ENCODE peak calls at places on chromosomes 4 and X, in nine cellular contexts. N is left ventricle myocardium inferior; T is sigmoid colon; I is right lobe of liver; Z is neural progenitor cell; H is SK-N-SH; U is lower lobe of right lung; C is CD4-positive, alpha-beta T cell; B is cardiac muscle cell. P is an unnamed sample. For H3K9me3, the result is how much of the 10 kb centered on the place peaks cover.

GRCh38 chrX:153727108-153727931 is 2.7 kb downstream of the ABCD1 start:
- DNase-seq in B (peak), I (peak), U (peak), T (peak), Z (no peak), N (peak), C (no peak), H (no peak), P (peak)

GRCh38 chr4:136864580-136865185 is 667.6 kb downstream of the PCDH18 start:
- DNase-seq in C (no peak), B (peak), U (no peak), N (no peak), H (peak), I (no peak), T (no peak), Z (peak), P (no peak)

GRCh38 chrX:22246620-22247019 is 26.1 kb upstream of the CBLL2 start:
- DNase-seq in C (no peak), T (no peak), N (no peak), H (no peak), I (no peak), Z (no peak), B (no peak), U (no peak), P (no peak)

GRCh38 chr4:1266881-1267763 is 18.2 kb upstream of the CTBP1 start:
- DNase-seq in T (no peak), C (no peak), I (no peak), B (no peak), Z (no peak), H (no peak), U (no peak), N (no peak), P (no peak)

GRCh38 chr4:72779256-72779655 is 210.2 kb upstream of the ADAMTS3 start:
- DNase-seq in Z (no peak), T (no peak), N (no peak), H (no peak), C (no peak), B (peak), I (no peak), U (no peak), P (no peak)

GRCh38 chr4:827209-828081 is 1.5 kb upstream of the CPLX1 start:
- DNase-seq in B (no peak), H (no peak), T (peak), N (no peak), I (peak), Z (no peak), U (peak), C (no peak), P (peak)

GRCh38 chrX:111207851-111208250 is 62.4 kb downstream of the CAPN6 start:
- DNase-seq in C (no peak), U (no peak), B (no peak), Z (no peak), H (no peak), I (no peak), T (peak), N (no peak), P (no peak)

GRCh38 chr4:19913670-19914069 is 338.0 kb upstream of the SLIT2 start:
- DNase-seq in I (no peak), T (no peak), Z (no peak), N (no peak), B (no peak), U (no peak), C (no peak), H (no peak), P (no peak)

GRCh38 chrX:45295587-45295986 is 94.9 kb upstream of the DIPK2B start:
- DNase-seq in I (no peak), U (no peak), H (no peak), T (no peak), Z (no peak), B (peak), C (no peak), N (no peak), P (no peak)

GRCh38 chr4:157220026-157220881 is at the start of gene GRIA2:
- DNase-seq in H (peak), T (no peak), B (peak), N (no peak), I (peak), C (no peak), Z (peak), U (peak), P (peak)

GRCh38 chr4:151553874-151554273 is 144.9 kb downstream of the FHIP1A start:
- DNase-seq in Z (no peak), U (no peak), T (no peak), C (no peak), H (no peak), B (no peak), N (no peak), I (no peak), P (no peak)

GRCh38 chr4:119940557-119940956 is 126.1 kb downstream of the MAD2L1 start:
- DNase-seq in T (no peak), U (no peak), I (no peak), H (no peak), B (no peak), Z (no peak), C (no peak), N (no peak), P (no peak)

GRCh38 chr4:36168127-36168898 is 76.0 kb downstream of the ARAP2 start:
- DNase-seq in T (no peak), B (no peak), U (no peak), C (no peak), N (no peak), H (no peak), I (no peak), Z (no peak), P (no peak)

GRCh38 chr4:136319789-136320470 is 1212.4 kb downstream of the PCDH18 start:
- DNase-seq in C (no peak), N (no peak), U (no peak), H (no peak), Z (no peak), T (no peak), B (no peak), I (no peak), P (no peak)

GRCh38 chrX:110032534-110033161 is 29.7 kb downstream of the TMEM164 start:
- DNase-seq in H (no peak), U (no peak), N (no peak), C (no peak), T (no peak), I (no peak), Z (no peak), B (no peak), P (no peak)

GRCh38 chr4:81353861-81354260 is 117.8 kb downstream of the RASGEF1B start:
- DNase-seq in B (no peak), C (no peak), U (no peak), N (no peak), I (no peak), H (no peak), T (no peak), Z (peak), P (no peak)

GRCh38 chr4:54231419-54232150 is 2.5 kb downstream of the PDGFRA start:
- DNase-seq in H (peak), C (no peak), N (peak), B (peak), I (peak), T (peak), Z (peak), U (no peak), P (peak)

GRCh38 chr4:7829687-7830580 is 109.7 kb downstream of the AFAP1 start:
- DNase-seq in U (no peak), H (no peak), T (peak), B (no peak), I (no peak), Z (no peak), C (no peak), N (no peak), P (no peak)

GRCh38 chr4:40577588-40578253 is 51.9 kb downstream of the RBM47 start:
- DNase-seq in Z (no peak), U (no peak), I (no peak), N (no peak), T (no peak), B (peak), H (no peak), C (no peak), P (no peak)

GRCh38 chr4:142142403-142142802 is 506.0 kb downstream of the IL15 start:
- DNase-seq in U (no peak), C (no peak), H (no peak), T (no peak), I (no peak), Z (no peak), N (no peak), B (no peak), P (no peak)

GRCh38 chr4:142845293-142846070 is 619 bp downstream of the INPP4B start:
- DNase-seq in Z (peak), C (no peak), T (peak), B (peak), I (peak), H (peak), N (peak), U (peak), P (no peak)

GRCh38 chr4:38523524-38524448 is 140.2 kb upstream of the KLF3 start:
- DNase-seq in H (no peak), B (no peak), Z (no peak), T (no peak), U (no peak), C (peak), N (no peak), I (no peak), P (no peak)

GRCh38 chr4:74794341-74794801 is at the start of gene BTC:
- DNase-seq in N (no peak), C (no peak), B (peak), T (peak), I (peak), Z (peak), U (peak), H (peak), P (peak)

GRCh38 chr4:162131256-162131655 is 32.5 kb downstream of the FSTL5 start:
- DNase-seq in B (no peak), T (no peak), C (no peak), Z (no peak), I (no peak), U (no peak), H (no peak), N (no peak), P (no peak)

GRCh38 chr4:126701756-126702155 is 931.0 kb upstream of the INTU start:
- DNase-seq in N (peak), I (no peak), Z (no peak), T (no peak), U (no peak), B (peak), H (no peak), C (no peak), P (no peak)

GRCh38 chrX:2388669-2389068 is 112.1 kb downstream of the DHRSX start:
- DNase-seq in Z (no peak), U (no peak), T (no peak), B (no peak), I (no peak), C (no peak), N (no peak), H (no peak), P (no peak)

GRCh38 chr4:48706741-48707140 is 73.3 kb downstream of the FRYL start:
- DNase-seq in B (no peak), N (no peak), H (no peak), I (no peak), U (no peak), Z (peak), T (no peak), C (no peak), P (no peak)

GRCh38 chr4:98446499-98447375 is 185.6 kb downstream of the RAP1GDS1 start:
- DNase-seq in B (peak), U (peak), C (peak), Z (no peak), H (no peak), I (no peak), N (no peak), T (no peak), P (no peak)

GRCh38 chr4:6221851-6222760 is 21.8 kb upstream of the JAKMIP1 start:
- DNase-seq in Z (peak), I (peak), C (no peak), U (no peak), B (peak), T (peak), H (peak), N (peak), P (peak)

GRCh38 chr4:182447938-182448280 is 204.7 kb downstream of the TENM3 start:
- DNase-seq in C (no peak), T (no peak), I (no peak), B (peak), U (no peak), N (no peak), Z (peak), H (no peak), P (no peak)

GRCh38 chrX:11244641-11245040 is 48.6 kb upstream of the AMELX start:
- DNase-seq in I (no peak), H (no peak), Z (no peak), N (no peak), C (no peak), T (peak), B (peak), U (no peak), P (no peak)

GRCh38 chrX:69362889-69363288 is 141.2 kb upstream of the NALF2 start:
- DNase-seq in N (peak), Z (no peak), U (no peak), B (peak), I (no peak), T (no peak), C (no peak), H (peak), P (peak)

GRCh38 chrX:112058255-112058654 is 24.3 kb downstream of the TRPC5 start:
- DNase-seq in N (no peak), C (no peak), Z (no peak), B (peak), I (no peak), U (no peak), T (no peak), H (no peak), P (no peak)

GRCh38 chrX:71604796-71605568 is 13.3 kb downstream of the CXCR3 start:
- DNase-seq in H (no peak), C (no peak), N (no peak), B (no peak), I (no peak), T (no peak), U (no peak), Z (no peak), P (no peak)

GRCh38 chrX:71612256-71612655 is 6.1 kb downstream of the CXCR3 start:
- DNase-seq in C (no peak), U (no peak), I (no peak), B (no peak), N (no peak), T (peak), Z (no peak), H (no peak), P (no peak)

GRCh38 chrX:71607488-71607887 is 10.8 kb downstream of the CXCR3 start:
- DNase-seq in Z (no peak), B (no peak), N (no peak), H (no peak), I (no peak), T (no peak), C (no peak), U (no peak), P (no peak)

GRCh38 chrX:71606536-71607216 is 11.6 kb downstream of the CXCR3 start:
- DNase-seq in H (no peak), B (no peak), I (no peak), N (no peak), T (no peak), U (no peak), C (no peak), Z (no peak), P (no peak)

DNA sequence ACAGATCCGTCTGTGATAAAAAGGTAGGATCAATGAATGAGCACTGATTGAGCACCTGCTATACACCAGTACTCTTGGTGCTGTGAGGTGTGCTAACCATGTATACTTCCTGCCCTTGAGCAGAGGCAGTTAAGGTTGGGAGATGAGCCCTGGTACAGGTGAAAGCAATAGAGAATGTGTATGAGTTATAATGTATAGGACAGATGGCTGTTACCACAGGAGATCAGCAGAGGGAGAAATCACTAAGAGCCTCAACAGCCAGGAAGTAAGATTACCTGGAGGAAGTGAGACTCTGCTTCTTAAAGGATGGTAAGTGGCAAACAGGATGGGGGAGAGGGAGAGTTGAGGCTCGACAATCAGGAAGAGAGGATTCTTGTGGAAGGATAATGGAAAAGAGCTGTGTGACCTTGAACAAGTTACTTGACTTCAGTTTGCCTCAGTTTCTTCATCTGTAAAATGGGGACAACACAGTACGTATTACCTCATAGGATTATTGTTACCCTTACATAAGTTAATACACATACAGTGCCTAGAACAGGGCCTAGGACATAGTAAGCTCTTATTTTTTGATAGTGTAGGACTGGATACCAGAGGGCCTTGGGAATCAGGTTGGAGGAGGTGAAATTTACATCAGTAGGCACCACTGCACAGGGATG is 9.1 kb downstream of the CXCR3 start:
- DNase-seq in T (no peak), U (no peak), B (no peak), C (no peak), N (no peak), I (no peak), H (no peak), Z (no peak), P (no peak)
- H3K9me3 ChIP-seq in T (under half), U (under half), B (under half), C (under half), N (under half), I (under half), H (under half), Z (under half), P (under half)

GRCh38 chrX:54481751-54482150 is 14.3 kb downstream of the FGD1 start:
- DNase-seq in H (peak), T (no peak), I (no peak), Z (no peak), B (no peak), N (no peak), C (no peak), U (no peak), P (no peak)
- TF ChIP-seq CTCF in H (no peak), T (no peak), I (no peak), Z (peak), B (peak), N (no peak), C (no peak), U (no peak), P (no peak)

DNA sequence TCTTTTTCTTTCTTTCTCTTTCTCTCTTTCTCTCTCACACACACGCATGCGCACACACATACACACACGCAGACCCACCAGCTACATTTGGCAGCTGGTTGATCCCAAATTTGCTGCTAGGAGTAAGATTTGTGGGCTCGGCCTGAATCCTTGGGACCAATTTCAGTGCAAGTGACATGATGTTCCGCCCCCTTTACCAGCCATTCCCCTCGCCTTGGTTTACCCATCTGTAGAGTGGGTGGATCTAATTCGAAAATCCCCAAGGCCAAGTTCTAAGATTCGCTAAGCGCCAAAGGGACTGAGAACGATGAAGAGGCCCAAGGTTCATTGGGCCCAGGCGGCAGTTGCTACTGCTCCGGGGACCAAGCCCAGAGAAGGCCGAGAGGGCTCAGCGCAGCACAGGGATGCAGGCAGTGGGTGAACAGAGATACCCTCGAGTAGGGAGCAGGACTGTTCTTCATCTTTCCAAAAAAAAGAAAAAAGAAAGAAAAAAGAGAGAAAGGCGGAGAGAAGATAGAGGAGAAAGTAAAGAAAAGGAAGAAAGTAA is 5.8 kb downstream of the NKX3-2 start:
- DNase-seq in N (no peak), B (no peak), H (peak), T (peak), C (no peak), Z (no peak), I (no peak), U (no peak), P (no peak)
- H3K9me3 ChIP-seq in N (under half), B (under half), H (under half), T (under half), C (under half), Z (under half), I (under half), U (under half), P (under half)

GRCh38 chr4:70571772-70572171 is 20.3 kb upstream of the AMBN start:
- DNase-seq in H (no peak), N (no peak), U (no peak), T (no peak), B (no peak), I (no peak), C (no peak), Z (no peak), P (no peak)
- TF ChIP-seq CTCF in H (no peak), N (no peak), U (no peak), T (no peak), B (no peak), I (no peak), C (no peak), Z (no peak), P (no peak)

GRCh38 chr4:110977554-110977953 is 354.7 kb upstream of the PITX2 start:
- DNase-seq in Z (no peak), T (no peak), B (peak), H (no peak), I (no peak), N (no peak), U (no peak), C (no peak), P (no peak)
- H3K9me3 ChIP-seq in Z (under half), T (under half), B (under half), H (under half), I (under half), N (under half), U (under half), C (under half), P (under half)

GRCh38 chr4:89307446-89308160 is at the start of gene GPRIN3:
- DNase-seq in C (peak), H (peak), U (peak), T (peak), Z (peak), I (peak), B (peak), N (peak), P (peak)
- TF ChIP-seq CTCF in C (no peak), H (no peak), U (no peak), T (no peak), Z (peak), I (no peak), B (no peak), N (no peak), P (no peak)

DNA sequence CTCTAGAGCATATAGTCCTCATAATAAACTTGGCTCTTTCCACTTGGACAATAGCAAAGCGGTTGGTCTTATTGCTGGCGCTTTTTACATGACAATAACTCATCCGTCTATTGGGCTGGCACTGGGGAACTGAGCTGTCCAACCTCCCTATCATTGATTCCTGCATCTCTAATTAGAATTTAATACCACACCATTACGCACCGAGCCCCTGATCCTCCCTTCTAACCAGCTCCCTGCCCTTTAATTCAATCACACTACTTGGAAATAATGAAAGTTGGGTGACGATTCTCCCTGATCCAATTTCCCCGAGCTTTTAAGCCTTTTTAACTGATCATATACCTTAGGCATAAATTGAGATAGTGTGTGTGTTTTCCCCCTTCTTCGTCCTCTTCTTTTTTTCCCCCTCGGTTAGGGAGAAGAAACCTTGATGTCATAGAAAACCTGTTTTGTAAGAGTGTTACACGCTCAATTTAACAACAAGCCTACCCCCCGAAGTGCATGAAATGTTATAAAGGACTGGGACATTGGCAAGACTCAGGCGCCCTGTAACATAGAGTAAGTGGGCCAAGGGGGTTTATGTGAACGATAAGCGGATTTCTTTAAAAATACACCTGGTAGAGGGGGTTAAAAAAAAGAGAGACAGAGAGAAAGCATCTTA is 392 bp upstream of the PHOX2B start:
- DNase-seq in B (no peak), U (no peak), H (peak), N (no peak), I (no peak), C (no peak), Z (peak), T (no peak), P (no peak)
- H3K9me3 ChIP-seq in B (under half), U (under half), H (under half), N (under half), I (under half), C (under half), Z (under half), T (under half), P (under half)

GRCh38 chrX:80648023-80648422 is 161.7 kb downstream of the BRWD3 start:
- DNase-seq in U (no peak), T (no peak), I (no peak), Z (peak), B (peak), C (no peak), N (no peak), H (peak), P (no peak)
- TF ChIP-seq CTCF in U (peak), T (no peak), I (peak), Z (peak), B (peak), C (no peak), N (no peak), H (peak), P (no peak)